ENCODE peak calls at places on chromosomes 6 and 20, in four cellular contexts. One of them, this sample, is unnamed.

GRCh38 chr6:154508573-154509375 is 1.7 kb downstream of the CNKSR3 start:
- DNase-seq in Right ventricle myocardium superior: no peak
- DNase-seq in NCI-H1105: no peak
- DNase-seq in smooth muscle cell of the brain vasculature: no peak
- DNase-seq in this sample: no peak

GRCh38 chr20:63082308-63082938 is 75.7 kb upstream of the BHLHE23 start:
- DNase-seq in Right ventricle myocardium superior: peak
- DNase-seq in NCI-H1105: no peak
- DNase-seq in smooth muscle cell of the brain vasculature: no peak
- DNase-seq in this sample: no peak

GRCh38 chr6:116450769-116451740 is 10.1 kb upstream of the CALHM6 start:
- DNase-seq in Right ventricle myocardium superior: no peak
- DNase-seq in NCI-H1105: peak
- DNase-seq in smooth muscle cell of the brain vasculature: no peak
- DNase-seq in this sample: no peak

GRCh38 chr6:3618300-3619041 is 133.0 kb downstream of the PXDC1 start:
- DNase-seq in Right ventricle myocardium superior: no peak
- DNase-seq in NCI-H1105: no peak
- DNase-seq in smooth muscle cell of the brain vasculature: no peak
- DNase-seq in this sample: no peak

GRCh38 chr6:6243846-6244245 is 76.6 kb downstream of the F13A1 start:
- DNase-seq in Right ventricle myocardium superior: no peak
- DNase-seq in NCI-H1105: no peak
- DNase-seq in smooth muscle cell of the brain vasculature: no peak
- DNase-seq in this sample: no peak

GRCh38 chr6:112413805-112414204 is 66.7 kb downstream of the RFPL4B start:
- DNase-seq in Right ventricle myocardium superior: no peak
- DNase-seq in NCI-H1105: no peak
- DNase-seq in smooth muscle cell of the brain vasculature: no peak
- DNase-seq in this sample: no peak

GRCh38 chr6:1911476-1911875 is 301.8 kb downstream of the FOXC1 start:
- DNase-seq in Right ventricle myocardium superior: no peak
- DNase-seq in NCI-H1105: no peak
- DNase-seq in smooth muscle cell of the brain vasculature: no peak
- DNase-seq in this sample: no peak

GRCh38 chr6:150962436-150962835 is 96.9 kb downstream of the MTHFD1L start:
- DNase-seq in Right ventricle myocardium superior: no peak
- DNase-seq in NCI-H1105: no peak
- DNase-seq in smooth muscle cell of the brain vasculature: no peak
- DNase-seq in this sample: no peak

GRCh38 chr6:73579851-73580246 is 59.0 kb upstream of the EEF1A1 start:
- DNase-seq in Right ventricle myocardium superior: no peak
- DNase-seq in NCI-H1105: no peak
- DNase-seq in smooth muscle cell of the brain vasculature: peak
- DNase-seq in this sample: no peak

GRCh38 chr20:59075934-59076508 is 33.4 kb upstream of the PRELID3B start:
- DNase-seq in Right ventricle myocardium superior: no peak
- DNase-seq in NCI-H1105: no peak
- DNase-seq in smooth muscle cell of the brain vasculature: no peak
- DNase-seq in this sample: no peak